ENCODE peak calls at places on chromosomes 1 and 21, in nine cellular contexts. S is CD8-positive, alpha-beta T cell; R is psoas muscle; T is uterus; A is BJ; E is cardiac fibroblast; U is ascending aorta; Z is PC-3; M is lower lobe of right lung. V is an unnamed sample.

GRCh38 chr1:229456016-229456415 is 22.1 kb upstream of the ACTA1 start:
- DNase-seq in A (no peak), R (no peak), M (no peak), U (no peak), S (no peak), E (no peak), Z (peak), T (no peak), V (no peak)

GRCh38 chr1:107139833-107140702 is 771 bp upstream of the NTNG1 start:
- DNase-seq in E (peak), M (peak), A (no peak), R (peak), T (no peak), U (no peak), Z (peak), S (no peak), V (peak)

GRCh38 chr21:41752231-41752681 is 14.6 kb downstream of the RIPK4 start:
- DNase-seq in T (no peak), Z (peak), S (no peak), M (no peak), E (peak), A (peak), U (no peak), R (no peak), V (no peak)

GRCh38 chr1:36279110-36279788 is 26.9 kb upstream of the SH3D21 start:
- DNase-seq in Z (no peak), R (no peak), M (no peak), T (no peak), U (no peak), A (no peak), E (peak), S (no peak), V (no peak)

GRCh38 chr1:219535021-219535420 is 77.9 kb downstream of the ZC3H11B start:
- DNase-seq in R (no peak), Z (no peak), S (no peak), M (no peak), E (no peak), T (no peak), U (no peak), A (no peak), V (no peak)

GRCh38 chr1:46133181-46133658 is 791 bp upstream of the PIK3R3 start:
- DNase-seq in R (no peak), S (no peak), Z (no peak), U (no peak), M (no peak), E (no peak), A (no peak), T (no peak), V (no peak)

GRCh38 chr1:28326980-28327379 is 1.9 kb upstream of the MED18 start:
- DNase-seq in E (no peak), U (no peak), T (no peak), A (no peak), M (no peak), R (no peak), Z (peak), S (no peak), V (no peak)

GRCh38 chr1:8211620-8212442 is 106.1 kb upstream of the SLC45A1 start:
- DNase-seq in E (peak), R (peak), Z (peak), M (peak), S (no peak), A (peak), T (no peak), U (peak), V (no peak)

GRCh38 chr1:151478140-151478812 is 19.0 kb upstream of the POGZ start:
- DNase-seq in E (no peak), T (no peak), U (no peak), Z (no peak), R (no peak), A (no peak), S (no peak), M (no peak), V (no peak)

GRCh38 chr1:168771104-168771630 is 42.2 kb upstream of the DPT start:
- DNase-seq in R (no peak), S (no peak), U (no peak), T (no peak), A (no peak), M (no peak), E (no peak), Z (no peak), V (no peak)

GRCh38 chr1:201848230-201848629 is 19.3 kb downstream of the IPO9 start:
- DNase-seq in M (no peak), S (no peak), T (no peak), E (no peak), Z (no peak), U (no peak), A (no peak), R (no peak), V (no peak)

GRCh38 chr21:45982758-45983731 is 1.5 kb downstream of the COL6A1 start:
- DNase-seq in M (peak), U (peak), R (peak), A (no peak), S (no peak), Z (peak), T (peak), E (no peak), V (peak)

GRCh38 chr1:243732627-243733026 is 117.4 kb downstream of the AKT3 start:
- DNase-seq in E (no peak), M (no peak), U (no peak), T (no peak), A (no peak), Z (no peak), R (no peak), S (no peak), V (no peak)

GRCh38 chr1:5770981-5771765 is 221.1 kb downstream of the NPHP4 start:
- DNase-seq in S (no peak), M (no peak), E (no peak), U (peak), A (no peak), R (peak), Z (no peak), T (no peak), V (no peak)

GRCh38 chr21:31482460-31482859 is 138.4 kb upstream of the TIAM1 start:
- DNase-seq in Z (no peak), A (no peak), R (no peak), S (no peak), U (no peak), T (no peak), E (no peak), M (no peak), V (no peak)

GRCh38 chr1:161119017-161119378 is 1.1 kb downstream of the NIT1 start:
- DNase-seq in U (no peak), Z (no peak), M (no peak), T (no peak), R (peak), E (peak), S (no peak), A (no peak), V (peak)

GRCh38 chr1:94355485-94355980 is 62.7 kb upstream of the ABCD3 start:
- DNase-seq in A (no peak), M (no peak), S (no peak), T (no peak), E (no peak), Z (no peak), R (no peak), U (no peak), V (no peak)

GRCh38 chr1:48917901-48918603 is 141.4 kb upstream of the BEND5 start:
- DNase-seq in Z (no peak), T (no peak), R (no peak), E (no peak), S (no peak), A (no peak), U (no peak), M (peak), V (no peak)

GRCh38 chr1:173112129-173112528 is 61.4 kb upstream of the TNFSF18 start:
- DNase-seq in T (no peak), S (no peak), Z (peak), A (no peak), M (no peak), U (no peak), R (no peak), E (peak), V (no peak)

GRCh38 chr1:101237229-101237837 is 514 bp downstream of the S1PR1 start:
- DNase-seq in A (no peak), Z (peak), U (no peak), E (peak), M (no peak), T (peak), S (no peak), R (no peak), V (no peak)

GRCh38 chr1:57340361-57341192 is 83.3 kb downstream of the DAB1 start:
- DNase-seq in S (no peak), E (no peak), A (no peak), M (peak), T (no peak), U (no peak), R (no peak), Z (no peak), V (no peak)

DNA sequence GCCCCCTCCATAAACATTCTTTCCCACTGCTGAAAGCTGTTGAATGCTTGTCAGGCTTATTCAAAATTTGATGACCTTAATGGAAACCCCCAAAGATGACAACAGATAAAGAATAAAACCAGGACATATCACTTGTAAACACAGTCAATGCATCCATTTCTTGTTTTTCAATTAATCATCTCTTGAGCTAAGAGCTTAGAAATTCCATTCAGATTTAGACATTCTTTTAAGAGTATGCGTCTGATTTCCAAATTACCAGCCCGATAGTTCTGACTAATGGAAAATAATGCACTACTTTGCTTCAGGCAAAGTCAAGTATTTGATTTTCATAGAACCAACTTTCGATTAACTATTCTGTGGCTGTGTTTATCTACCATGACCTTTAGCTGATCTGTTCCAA is 100.6 kb upstream of the RUNX1 start:
- DNase-seq in Z (peak), S (no peak), E (no peak), M (no peak), T (no peak), U (no peak), R (no peak), A (peak), V (no peak)
- TF ChIP-seq CTCF in Z (no peak), S (no peak), E (no peak), M (no peak), T (no peak), U (no peak), R (no peak), A (no peak), V (no peak)

GRCh38 chr1:169794530-169795416 is at the start of gene METTL18:
- DNase-seq in A (peak), E (peak), M (peak), T (peak), Z (peak), S (peak), U (peak), R (peak), V (peak)
- TF ChIP-seq CTCF in A (peak), E (no peak), M (no peak), T (peak), Z (no peak), S (peak), U (no peak), R (no peak), V (peak)

GRCh38 chr21:38507374-38507942 is 9.2 kb upstream of the ERG start:
- DNase-seq in A (no peak), T (no peak), M (no peak), U (no peak), R (no peak), E (no peak), S (no peak), Z (no peak), V (no peak)

GRCh38 chr21:38505654-38506523 is 7.6 kb upstream of the ERG start:
- DNase-seq in U (no peak), R (no peak), E (peak), Z (peak), T (no peak), S (no peak), M (no peak), A (no peak), V (no peak)

GRCh38 chr21:38506606-38507331 is 8.5 kb upstream of the ERG start:
- DNase-seq in Z (no peak), S (no peak), R (no peak), E (no peak), A (no peak), M (no peak), U (no peak), T (no peak), V (no peak)

GRCh38 chr21:38511198-38511597 is 12.9 kb upstream of the ERG start:
- DNase-seq in S (no peak), R (no peak), M (no peak), A (no peak), E (no peak), T (no peak), U (no peak), Z (no peak), V (no peak)

DNA sequence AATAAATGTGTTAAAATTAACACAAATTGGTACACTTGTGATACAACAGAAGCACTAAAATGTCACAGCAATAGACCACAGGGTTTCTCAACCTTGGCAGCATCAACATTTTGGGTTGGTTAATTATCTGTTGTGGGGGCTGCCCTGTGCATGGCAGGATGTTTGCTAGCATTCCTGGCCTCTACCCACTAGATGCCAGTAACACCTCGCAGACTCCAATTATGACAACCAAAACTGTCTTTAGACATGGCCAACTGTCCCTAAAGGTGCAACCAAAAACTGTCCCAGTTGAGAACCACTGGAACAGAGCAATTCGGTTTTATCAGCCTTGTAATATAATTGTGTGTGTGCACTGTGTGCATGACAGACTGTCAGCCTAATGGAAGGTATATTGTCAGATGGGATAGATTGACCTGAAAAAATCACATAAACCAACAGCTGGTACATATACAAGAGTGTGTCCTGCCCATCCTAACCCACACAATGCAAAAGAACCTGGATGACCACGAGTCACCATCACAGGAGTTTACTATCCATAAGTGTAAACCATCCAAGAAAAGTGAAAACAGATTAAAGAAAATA is 13.5 kb upstream of the ERG start:
- DNase-seq in Z (peak), S (no peak), R (no peak), U (no peak), T (no peak), A (no peak), E (no peak), M (no peak), V (no peak)
- TF ChIP-seq CTCF in Z (peak), S (no peak), R (no peak), U (no peak), T (no peak), A (no peak), E (no peak), M (no peak), V (no peak)

GRCh38 chr1:110766336-110766647 is 91.6 kb upstream of the KCNA3 start:
- DNase-seq in A (no peak), T (no peak), M (no peak), U (no peak), E (no peak), Z (no peak), R (no peak), S (no peak), V (no peak)
- TF ChIP-seq CTCF in A (no peak), T (no peak), M (peak), U (no peak), E (no peak), Z (no peak), R (no peak), S (no peak), V (no peak)

DNA sequence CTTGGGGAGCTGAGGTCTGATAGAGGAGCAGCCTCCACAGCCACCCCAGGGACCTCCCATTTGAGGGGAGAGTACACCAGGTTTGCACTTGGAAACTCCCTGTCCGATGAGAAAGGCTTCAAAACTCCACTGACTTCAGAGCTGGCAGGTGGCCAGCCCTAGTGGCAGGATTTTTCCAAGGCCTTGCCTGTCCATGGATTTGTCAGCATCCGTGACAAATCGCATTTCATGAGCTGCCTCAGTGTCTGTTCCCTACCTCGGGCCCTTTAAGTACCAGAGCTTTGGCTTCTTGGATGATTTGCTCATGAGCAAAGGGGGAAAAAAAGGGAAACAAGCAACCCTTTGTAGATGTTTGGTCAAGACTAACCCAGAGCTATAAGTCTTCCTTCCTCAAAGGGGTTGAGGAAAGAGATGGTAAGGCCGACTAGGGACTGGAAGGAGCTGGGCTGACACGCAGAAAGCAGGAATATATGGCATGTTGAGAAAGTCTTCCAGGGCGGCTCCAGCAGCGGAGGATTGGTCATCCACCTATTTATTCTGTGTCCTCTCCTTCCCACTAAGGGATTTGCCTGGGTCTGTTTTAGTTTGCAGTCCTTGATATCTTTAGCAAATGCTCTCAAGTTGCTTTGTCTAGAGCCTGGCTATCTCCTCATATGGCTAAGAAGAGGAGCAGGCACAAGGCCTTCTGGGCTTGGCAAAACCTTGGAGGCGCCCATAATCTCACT is 2.7 kb upstream of the HSPG2 start:
- DNase-seq in Z (peak), E (peak), M (peak), S (no peak), T (peak), A (peak), U (peak), R (peak), V (peak)
- TF ChIP-seq CTCF in Z (peak), E (peak), M (peak), S (no peak), T (peak), A (peak), U (peak), R (peak), V (peak)

DNA sequence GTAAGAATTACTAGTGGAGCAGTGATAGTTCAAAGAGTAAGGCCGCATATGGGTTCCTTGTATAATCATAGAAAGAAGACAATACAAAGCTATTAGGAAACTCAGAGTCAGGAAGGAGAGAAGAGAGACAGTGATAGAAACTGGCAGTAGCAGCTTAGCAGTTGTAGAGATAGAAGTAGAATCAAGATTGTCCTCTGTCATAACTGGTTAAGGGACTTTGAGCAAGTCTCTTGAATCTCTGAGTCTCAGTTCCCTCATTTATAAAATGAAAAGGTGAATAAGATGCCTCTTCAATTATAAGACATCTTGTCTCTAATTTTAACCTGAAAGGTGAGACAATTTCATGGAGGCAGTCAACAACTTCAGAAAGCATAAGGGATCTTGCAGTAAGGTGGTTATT is 6.5 kb upstream of the RALGPS2 start:
- DNase-seq in A (no peak), U (no peak), T (no peak), R (no peak), E (no peak), M (no peak), Z (no peak), S (no peak), V (no peak)
- TF ChIP-seq CTCF in A (no peak), U (no peak), T (no peak), R (no peak), E (no peak), M (no peak), Z (no peak), S (no peak), V (no peak)

GRCh38 chr1:177571076-177571475 is 398.8 kb downstream of the SEC16B start:
- DNase-seq in A (no peak), E (no peak), T (no peak), U (no peak), Z (no peak), M (no peak), R (no peak), S (no peak), V (no peak)

GRCh38 chr1:177566495-177566894 is 395.7 kb downstream of the BRINP2 start:
- DNase-seq in M (no peak), E (no peak), A (no peak), Z (no peak), R (no peak), T (no peak), S (no peak), U (no peak), V (no peak)

GRCh38 chr1:177569476-177569875 is 398.7 kb downstream of the BRINP2 start:
- DNase-seq in Z (peak), E (peak), R (no peak), A (no peak), U (no peak), M (no peak), T (no peak), S (no peak), V (no peak)

GRCh38 chr1:177568702-177569101 is 397.9 kb downstream of the BRINP2 start:
- DNase-seq in U (no peak), A (no peak), M (no peak), S (no peak), Z (no peak), T (no peak), E (no peak), R (no peak), V (no peak)

GRCh38 chr1:177567393-177567792 is 396.6 kb downstream of the BRINP2 start:
- DNase-seq in A (no peak), U (no peak), T (no peak), R (no peak), Z (peak), M (no peak), S (no peak), E (peak), V (no peak)
- TF ChIP-seq CTCF in A (peak), U (no peak), T (no peak), R (peak), Z (peak), M (no peak), S (no peak), E (peak), V (no peak)

DNA sequence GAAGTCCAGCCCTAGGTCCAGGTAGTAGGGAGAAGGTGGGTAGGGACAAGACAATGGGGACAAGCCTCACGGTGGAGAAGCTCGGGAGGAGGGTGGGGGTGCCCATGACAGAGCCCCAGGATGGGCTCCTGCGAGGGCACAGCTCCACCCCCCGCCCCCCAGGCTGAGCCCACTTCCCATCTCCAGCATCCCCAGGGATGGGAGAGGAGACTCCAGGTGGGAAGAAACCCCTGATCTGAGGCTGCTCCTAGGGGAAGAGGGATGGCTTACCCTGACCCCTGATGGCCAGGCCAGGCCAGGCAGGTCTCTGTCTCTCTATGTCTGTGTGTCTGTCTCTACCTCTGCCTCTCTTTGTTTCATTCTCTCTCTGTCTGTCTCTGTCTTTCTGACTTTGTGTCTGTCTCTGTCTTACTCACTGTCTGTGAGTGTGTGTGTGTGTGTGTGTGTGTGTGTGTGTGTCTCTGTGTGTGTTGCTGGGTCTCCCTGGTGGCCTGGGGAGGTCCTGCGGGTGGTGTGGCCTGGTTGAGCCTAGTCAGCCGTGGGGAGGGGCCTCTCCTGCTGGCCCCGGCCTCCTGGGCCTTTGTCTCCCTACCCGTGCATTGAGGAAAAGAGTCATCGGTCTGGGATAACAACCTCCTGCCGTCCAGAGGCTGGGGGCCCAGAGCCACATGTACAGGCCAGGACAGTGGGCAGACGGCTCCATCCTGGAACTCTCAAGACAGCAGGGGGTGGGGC is 45.7 kb downstream of the WNT9A start:
- DNase-seq in M (peak), E (peak), S (no peak), R (peak), U (no peak), T (no peak), A (no peak), Z (peak), V (no peak)
- TF ChIP-seq CTCF in M (no peak), E (no peak), S (no peak), R (no peak), U (no peak), T (no peak), A (no peak), Z (peak), V (no peak)

V was measured in pancreas.